ENCODE peak calls at places on chromosomes 6 and 20, in four cellular contexts. M, J, D and A are unnamed samples. For H3K4me1 and H3K9me3, the result is how much of the 10 kb centered on the place peaks cover.

GRCh38 chr6:33314943-33315752 is 1.3 kb upstream of the TAPBP start:
- DNase-seq in M (no peak), J (peak), D (no peak), A (no peak)

GRCh38 chr6:46221221-46221793 is 50.5 kb upstream of the ENPP5 start:
- DNase-seq in M (peak), J (no peak), D (no peak), A (peak)

GRCh38 chr20:36792422-36792821 is 18.9 kb upstream of the DSN1 start:
- DNase-seq in M (peak), J (no peak), D (no peak), A (no peak)

GRCh38 chr6:72624557-72625160 is 2.8 kb downstream of the KCNQ5 start:
- DNase-seq in M (peak), J (no peak), D (no peak), A (peak)

GRCh38 chr6:27238010-27238983 is 9.2 kb upstream of the PRSS16 start:
- DNase-seq in M (no peak), J (no peak), D (no peak), A (no peak)

GRCh38 chr6:16741112-16742016 is 19.9 kb downstream of the ATXN1 start:
- DNase-seq in M (peak), J (no peak), D (no peak), A (no peak)

GRCh38 chr20:61567204-61567603 is 315.1 kb downstream of the CDH4 start:
- DNase-seq in M (no peak), J (no peak), D (no peak), A (no peak)

GRCh38 chr6:93293399-93294271 is 125.7 kb downstream of the EPHA7 start:
- DNase-seq in M (no peak), J (no peak), D (no peak), A (no peak)

GRCh38 chr6:38688579-38689087 is 14.3 kb downstream of the GLO1 start:
- DNase-seq in M (no peak), J (no peak), D (no peak), A (no peak)

GRCh38 chr6:92934625-92935024 is 484.7 kb downstream of the EPHA7 start:
- DNase-seq in M (no peak), J (no peak), D (no peak), A (no peak)

GRCh38 chr6:169592558-169592957 is 109.3 kb downstream of the WDR27 start:
- DNase-seq in M (peak), J (no peak), D (no peak), A (no peak)

GRCh38 chr6:15491255-15491985 is 171.4 kb downstream of the DTNBP1 start:
- DNase-seq in M (peak), J (peak), D (peak), A (peak)

GRCh38 chr6:34041385-34041784 is 104.5 kb downstream of the GRM4 start:
- DNase-seq in M (no peak), J (no peak), D (no peak), A (no peak)

GRCh38 chr20:10864076-10864672 is 190.4 kb upstream of the JAG1 start:
- DNase-seq in M (no peak), J (no peak), D (no peak), A (no peak)

GRCh38 chr6:26493258-26493657 is 6.8 kb upstream of the BTN1A1 start:
- DNase-seq in M (peak), J (no peak), D (no peak), A (peak)

GRCh38 chr6:165886169-165886568 is 223.1 kb upstream of the PDE10A start:
- DNase-seq in M (no peak), J (no peak), D (no peak), A (no peak)

GRCh38 chr20:59318803-59319202 is 18.4 kb downstream of the EDN3 start:
- DNase-seq in M (no peak), J (no peak), D (no peak), A (no peak)

GRCh38 chr20:8216375-8217200 is 84.5 kb downstream of the PLCB1 start:
- DNase-seq in M (no peak), J (no peak), D (no peak), A (no peak)

GRCh38 chr20:47489448-47489872 is 12.2 kb upstream of the NCOA3 start:
- DNase-seq in M (no peak), J (peak), D (peak), A (peak)

GRCh38 chr20:1479831-1480595 is 11.2 kb downstream of the SIRPB2 start:
- DNase-seq in M (no peak), J (no peak), D (no peak), A (no peak)

GRCh38 chr6:29938746-29939508 is 3.4 kb upstream of the HLA-A start:
- DNase-seq in M (no peak), J (no peak), D (no peak), A (no peak)

GRCh38 chr6:109740787-109741186 is 49.7 kb downstream of the FIG4 start:
- DNase-seq in M (no peak), J (no peak), D (no peak), A (no peak)

GRCh38 chr6:35810831-35811698 is 5.9 kb downstream of the LHFPL5 start:
- DNase-seq in M (peak), J (no peak), D (no peak), A (no peak)

GRCh38 chr20:61413752-61414151 is 161.7 kb downstream of the CDH4 start:
- DNase-seq in M (no peak), J (no peak), D (no peak), A (no peak)

GRCh38 chr6:7153807-7154206 is 46.0 kb downstream of the RREB1 start:
- DNase-seq in M (no peak), J (no peak), D (no peak), A (no peak)

GRCh38 chr6:168815229-168815628 is 374.2 kb downstream of the SMOC2 start:
- DNase-seq in M (no peak), J (no peak), D (no peak), A (no peak)

GRCh38 chr6:119348308-119349040 is 1.1 kb downstream of the MAN1A1 start:
- DNase-seq in M (peak), J (peak), D (peak), A (peak)

GRCh38 chr6:168916576-168917207 is 337.0 kb downstream of the THBS2 start:
- DNase-seq in M (no peak), J (no peak), D (no peak), A (no peak)

GRCh38 chr6:170074435-170074834 is 216.4 kb downstream of the DLL1 start:
- DNase-seq in M (no peak), J (no peak), D (peak), A (no peak)

GRCh38 chr6:142617158-142617557 is 315.4 kb downstream of the ADGRG6 start:
- DNase-seq in M (no peak), J (no peak), D (no peak), A (no peak)

GRCh38 chr20:60310551-60310950 is 352.3 kb downstream of the CDH26 start:
- DNase-seq in M (no peak), J (no peak), D (no peak), A (no peak)

GRCh38 chr6:100663219-100663863 is 198.6 kb upstream of the SIM1 start:
- DNase-seq in M (peak), J (no peak), D (no peak), A (no peak)

DNA sequence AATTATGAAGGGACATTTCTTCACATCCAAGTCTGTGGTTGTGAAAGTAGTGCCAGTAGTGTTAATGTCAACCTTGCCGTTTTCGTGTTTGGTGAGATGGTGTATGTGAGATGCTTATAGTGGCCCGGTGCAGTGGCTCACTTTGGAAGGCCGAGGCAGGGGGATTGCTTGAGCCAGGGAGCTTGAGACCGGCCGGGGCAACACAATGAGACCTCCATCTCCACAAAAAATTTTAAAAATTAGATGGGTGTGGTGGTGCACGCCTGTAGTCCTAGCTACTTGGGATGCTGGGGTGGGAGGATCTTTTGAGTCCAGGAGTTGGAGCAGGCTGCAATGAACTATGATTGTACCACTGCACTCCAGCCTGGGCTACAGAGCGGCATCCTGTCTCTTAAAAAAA is 37.4 kb downstream of the PNLDC1 start:
- DNase-seq in M (no peak), J (no peak), D (no peak), A (no peak)
- H3K4me1 ChIP-seq in M (under half), J (under half), D (under half), A (under half)

GRCh38 chr20:31716351-31716750 is 6.3 kb downstream of the BCL2L1 start:
- DNase-seq in M (no peak), J (no peak), D (no peak), A (no peak)
- H3K4me3 ChIP-seq in M (no peak), J (no peak), D (no peak), A (peak)

GRCh38 chr20:31363295-31363694 is 5.1 kb upstream of the DEFB118 start:
- DNase-seq in M (no peak), J (no peak), D (no peak), A (no peak)

DNA sequence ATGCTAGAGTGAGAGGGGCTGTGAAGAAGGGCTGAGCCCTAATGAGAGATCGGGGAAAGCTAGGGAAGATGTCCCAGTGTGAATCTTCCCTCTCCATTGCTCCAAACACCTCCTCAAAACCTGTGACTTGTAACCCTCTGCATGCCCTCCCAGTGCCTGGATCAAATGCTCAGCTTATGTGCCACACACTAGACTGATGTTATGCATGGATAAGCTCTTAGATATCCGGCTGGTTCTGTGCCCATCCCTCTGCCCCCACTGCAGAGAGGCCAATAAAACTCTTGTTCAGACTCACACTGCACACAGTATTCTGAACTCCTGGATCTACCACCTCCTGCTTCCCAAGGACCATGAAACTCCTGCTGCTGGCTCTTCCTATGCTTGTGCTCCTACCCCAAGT is at the start of gene DEFB118:
- DNase-seq in M (no peak), J (no peak), D (no peak), A (no peak)
- H3K9me3 ChIP-seq in M (under half), J (under half), D (under half), A (under half)

GRCh38 chr6:129748901-129749748 is 39.1 kb upstream of the ARHGAP18 start:
- DNase-seq in M (peak), J (no peak), D (no peak), A (no peak)
- H3K4me1 ChIP-seq in M (under half), J (under half), D (under half), A (under half)

GRCh38 chr6:157668034-157668401 is 155.0 kb upstream of the SNX9 start:
- DNase-seq in M (no peak), J (no peak), D (no peak), A (no peak)
- H3K4me3 ChIP-seq in M (no peak), J (no peak), D (no peak), A (no peak)

GRCh38 chr20:29876911-29877285 is 1380.6 kb upstream of the DEFB115 start:
- DNase-seq in M (no peak), J (no peak), D (no peak), A (no peak)
- H3K9me3 ChIP-seq in M (under half), J (under half), D (under half), A (under half)

GRCh38 chr6:11280394-11280793 is 47.9 kb upstream of the NEDD9 start:
- DNase-seq in M (no peak), J (no peak), D (no peak), A (no peak)

GRCh38 chr6:11276911-11277274 is 44.4 kb upstream of the NEDD9 start:
- DNase-seq in M (no peak), J (no peak), D (no peak), A (no peak)

GRCh38 chr6:11277275-11278206 is 45.1 kb upstream of the NEDD9 start:
- DNase-seq in M (peak), J (peak), D (no peak), A (no peak)

GRCh38 chr6:11278207-11278559 is 45.7 kb upstream of the NEDD9 start:
- DNase-seq in M (no peak), J (peak), D (no peak), A (no peak)

DNA sequence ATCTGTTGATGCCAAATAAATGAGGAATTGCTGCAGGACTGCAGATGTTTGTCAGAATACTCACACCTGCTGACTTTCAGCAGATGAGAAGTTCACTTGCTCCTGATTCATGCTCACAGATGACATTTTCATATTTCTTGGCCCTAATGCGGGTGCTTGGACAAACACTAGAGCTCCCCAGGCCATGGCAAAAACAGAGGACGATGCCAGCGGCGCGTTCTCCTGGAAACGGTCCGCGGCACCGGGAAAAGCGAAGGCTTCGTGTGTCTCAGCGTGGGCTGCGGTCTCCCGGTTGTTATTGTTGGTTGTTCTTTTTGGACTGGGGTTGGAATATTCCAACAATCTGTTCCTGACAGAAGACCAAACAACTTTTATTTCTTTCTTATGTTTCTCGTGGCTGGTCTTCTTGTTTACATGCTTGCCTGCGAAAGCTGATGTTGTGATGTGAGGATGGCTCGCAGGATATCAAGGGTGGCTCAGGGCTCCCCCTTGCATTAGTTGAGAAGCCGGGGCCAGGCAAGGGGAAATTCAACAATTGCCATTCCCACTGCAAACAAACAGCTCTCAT is 46.8 kb upstream of the NEDD9 start:
- DNase-seq in M (peak), J (no peak), D (no peak), A (no peak)
- H3K4me1 ChIP-seq in M (under half), J (under half), D (under half), A (under half)

DNA sequence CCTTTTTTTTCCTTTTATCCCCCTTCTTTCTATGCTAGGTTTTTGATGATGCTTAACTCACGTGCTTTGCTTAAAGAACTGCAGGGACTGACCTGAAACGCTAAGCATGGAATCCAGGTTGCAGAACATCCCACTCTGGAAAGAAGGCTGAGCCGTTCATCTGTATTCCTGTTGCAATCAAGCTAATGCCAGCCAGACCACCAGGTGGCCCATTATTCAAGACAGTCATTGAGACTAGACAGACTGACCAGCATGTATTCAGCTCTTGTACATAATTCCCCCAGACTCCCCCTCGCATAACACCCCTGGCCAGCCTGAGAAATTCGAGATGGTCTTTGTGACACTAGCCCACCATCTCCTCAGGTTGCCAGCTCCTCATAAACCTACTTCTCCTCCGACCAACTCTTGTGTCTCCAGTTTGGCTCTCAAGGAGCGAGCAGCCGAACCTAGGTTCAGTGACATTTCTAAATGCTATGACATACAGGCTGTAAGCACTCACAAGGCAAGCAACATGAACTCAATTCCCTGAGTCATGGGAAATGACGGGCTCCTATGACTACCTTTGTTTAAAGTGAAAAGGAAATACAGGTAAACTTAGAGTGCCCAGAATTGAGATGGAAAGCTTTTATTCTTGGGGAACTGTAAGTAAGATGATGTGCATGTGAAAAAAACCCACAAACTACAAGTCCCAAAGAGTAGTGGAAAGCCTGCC is 309.3 kb upstream of the CDYL start:
- DNase-seq in M (no peak), J (no peak), D (no peak), A (no peak)
- H3K4me3 ChIP-seq in M (no peak), J (no peak), D (no peak), A (no peak)

DNA sequence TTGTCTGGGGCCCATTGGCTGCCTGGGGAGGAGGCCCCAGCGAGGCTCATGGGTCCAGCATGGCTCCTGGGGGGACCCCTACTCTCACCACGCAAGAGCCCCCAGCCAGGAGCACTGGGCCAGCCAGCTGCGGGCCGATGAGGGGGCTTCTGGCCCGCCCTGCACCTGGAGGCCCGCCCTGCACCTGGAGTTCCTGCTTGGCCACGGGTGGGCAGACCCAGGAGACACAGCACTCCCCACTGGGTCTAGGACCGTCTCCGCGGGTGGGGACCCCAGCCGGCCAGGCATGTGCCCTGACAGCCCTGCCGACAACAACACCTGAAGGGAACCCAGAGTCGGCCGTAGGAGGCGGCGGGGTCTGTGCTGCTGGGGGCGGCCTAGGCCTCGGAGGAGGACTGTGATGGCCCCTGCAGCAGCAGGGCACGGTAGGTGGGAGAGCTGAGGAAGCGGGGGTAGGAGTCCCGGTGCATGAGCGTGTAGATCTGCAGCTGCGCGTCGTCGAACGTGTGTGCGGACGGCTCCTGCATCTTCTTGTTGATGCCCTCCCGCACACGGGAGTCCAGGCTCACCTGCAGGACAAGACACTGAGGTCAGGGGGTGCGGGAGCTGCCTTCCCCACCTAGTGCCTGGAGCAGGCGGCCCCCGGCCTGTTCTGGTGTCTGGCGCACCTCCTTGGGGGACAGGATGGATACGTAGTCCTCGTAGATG is 5.7 kb downstream of the RGS19 start:
- DNase-seq in M (no peak), J (no peak), D (no peak), A (no peak)
- H3K9me3 ChIP-seq in M (under half), J (under half), D (under half), A (under half)